ENCODE peak calls at places on chromosome 13, in nine cellular contexts. X is HFF-Myc, E is AG04449, O is Caco-2, M is iris pigment epithelial cell, V is AG08395, H is brain microvascular endothelial cell, L is left lung, G is fibroblast of the conjunctiva. F is an unnamed sample.

GRCh38 chr13:106649495-106649894 is 81.6 kb upstream of the ARGLU1 start:
- DNase-seq in L (no peak), V (peak), O (no peak), M (peak), E (no peak), H (peak), X (no peak), G (no peak), F (peak)

GRCh38 chr13:27797228-27797624 is 4.9 kb downstream of the GSX1 start:
- DNase-seq in H (peak), V (peak), L (no peak), O (no peak), X (no peak), M (no peak), G (no peak), E (no peak), F (no peak)

GRCh38 chr13:50127017-50127725 is 111.9 kb downstream of the KCNRG start:
- DNase-seq in G (no peak), M (peak), L (peak), X (no peak), O (no peak), E (no peak), H (no peak), V (no peak), F (no peak)

GRCh38 chr13:51838235-51838846 is 6.6 kb downstream of the TMEM272 start:
- DNase-seq in V (peak), G (no peak), E (no peak), X (no peak), O (no peak), H (peak), M (peak), L (no peak), F (peak)

GRCh38 chr13:33208290-33208990 is 77.1 kb downstream of the STARD13 start:
- DNase-seq in G (no peak), M (no peak), V (no peak), X (no peak), E (no peak), O (no peak), H (no peak), L (no peak), F (no peak)

GRCh38 chr13:28492527-28493367 is 2.2 kb downstream of the FLT1 start:
- DNase-seq in O (no peak), L (no peak), H (no peak), E (no peak), G (no peak), M (peak), X (peak), V (no peak), F (no peak)

GRCh38 chr13:26476111-26476743 is 81.3 kb upstream of the WASF3 start:
- DNase-seq in E (no peak), V (no peak), H (peak), X (no peak), G (no peak), M (peak), O (no peak), L (no peak), F (no peak)

GRCh38 chr13:53242015-53242414 is 213.4 kb downstream of the OLFM4 start:
- DNase-seq in H (no peak), M (no peak), X (no peak), L (no peak), G (no peak), V (no peak), E (no peak), O (no peak), F (no peak)

GRCh38 chr13:24133396-24133795 is 27.1 kb upstream of the SPATA13 start:
- DNase-seq in H (no peak), L (no peak), O (no peak), V (no peak), X (no peak), E (no peak), G (no peak), M (no peak), F (no peak)

GRCh38 chr13:75787249-75787940 is 151.3 kb downstream of the LMO7 start:
- DNase-seq in X (peak), E (no peak), H (peak), L (no peak), V (peak), O (no peak), M (peak), G (no peak), F (peak)

GRCh38 chr13:57740719-57741118 is 109.2 kb downstream of the PCDH17 start:
- DNase-seq in X (no peak), M (no peak), O (no peak), G (no peak), E (no peak), H (no peak), V (no peak), L (no peak), F (no peak)

GRCh38 chr13:41065098-41065497 is 3.8 kb downstream of the WBP4 start:
- DNase-seq in O (no peak), X (peak), H (no peak), V (peak), L (no peak), M (peak), G (peak), E (peak), F (peak)

GRCh38 chr13:41107104-41107571 is 25.5 kb downstream of the KBTBD6 start:
- DNase-seq in X (no peak), V (no peak), L (no peak), H (no peak), O (no peak), G (no peak), E (no peak), M (no peak), F (no peak)

GRCh38 chr13:102236830-102237621 is 164.8 kb downstream of the FGF14 start:
- DNase-seq in V (no peak), H (no peak), L (no peak), E (no peak), X (no peak), M (no peak), G (no peak), O (no peak), F (no peak)

GRCh38 chr13:106464076-106464475 is 71.4 kb downstream of the EFNB2 start:
- DNase-seq in M (peak), O (no peak), X (no peak), L (no peak), G (no peak), V (no peak), E (no peak), H (peak), F (no peak)

GRCh38 chr13:40235160-40235796 is 431.2 kb downstream of the FOXO1 start:
- DNase-seq in E (no peak), H (no peak), G (peak), M (peak), X (peak), L (no peak), O (no peak), V (no peak), F (no peak)

GRCh38 chr13:95185851-95186250 is 115.4 kb downstream of the ABCC4 start:
- DNase-seq in X (no peak), E (no peak), G (no peak), M (no peak), O (no peak), L (no peak), H (no peak), V (no peak), F (no peak)

GRCh38 chr13:45362939-45363338 is 22.0 kb upstream of the TPT1 start:
- DNase-seq in G (no peak), X (no peak), H (no peak), O (peak), M (no peak), L (no peak), E (no peak), V (no peak), F (no peak)

GRCh38 chr13:24274452-24274971 is 34.9 kb upstream of the C1QTNF9 start:
- DNase-seq in E (no peak), L (no peak), V (no peak), G (no peak), X (no peak), O (no peak), M (no peak), H (no peak), F (no peak)

GRCh38 chr13:112705286-112705685 is 15.4 kb downstream of the ATP11A start:
- DNase-seq in E (no peak), H (no peak), V (no peak), O (no peak), M (no peak), L (peak), X (no peak), G (no peak), F (no peak)

GRCh38 chr13:99227331-99227900 is 26.8 kb downstream of the UBAC2 start:
- DNase-seq in O (no peak), L (no peak), H (no peak), M (no peak), G (no peak), E (no peak), X (no peak), V (no peak), F (peak)

F was measured in GM04503.